ENCODE peak calls at places on chromosomes 7 and 10, in four cellular contexts. Z, H, R and C are unnamed samples.

GRCh38 chr10:91006752-91007346 is 86.0 kb upstream of the ANKRD1 start:
- DNase-seq in Z (no peak), H (no peak), R (no peak), C (no peak)

GRCh38 chr10:60570272-60570865 is 180.7 kb upstream of the ANK3 start:
- DNase-seq in Z (no peak), H (no peak), R (no peak), C (no peak)

GRCh38 chr10:2048337-2048973 is 311.1 kb upstream of the ADARB2 start:
- DNase-seq in Z (no peak), H (no peak), R (no peak), C (peak)

GRCh38 chr7:99551329-99551728 is 585 bp downstream of the FAM200A start:
- DNase-seq in Z (peak), H (no peak), R (no peak), C (no peak)

GRCh38 chr7:32089256-32089655 is 19.0 kb upstream of the PDE1C start:
- DNase-seq in Z (no peak), H (no peak), R (no peak), C (no peak)

GRCh38 chr7:39924122-39924521 is 25.9 kb upstream of the CDK13 start:
- DNase-seq in Z (no peak), H (no peak), R (no peak), C (no peak)

GRCh38 chr10:26217396-26218105 is 977 bp downstream of the GAD2 start:
- DNase-seq in Z (no peak), H (peak), R (peak), C (no peak)

GRCh38 chr7:39504963-39505362 is 61.2 kb upstream of the YAE1 start:
- DNase-seq in Z (peak), H (no peak), R (no peak), C (peak)

GRCh38 chr10:88853155-88853554 is 1.5 kb upstream of the ANKRD22 start:
- DNase-seq in Z (no peak), H (no peak), R (no peak), C (no peak)

GRCh38 chr10:102429468-102429867 is 2.9 kb downstream of the CUEDC2 start:
- DNase-seq in Z (no peak), H (no peak), R (no peak), C (no peak)

GRCh38 chr7:91098566-91098965 is 165.7 kb upstream of the FZD1 start:
- DNase-seq in Z (no peak), H (no peak), R (no peak), C (no peak)

GRCh38 chr7:1956141-1956540 is 276.6 kb downstream of the MAD1L1 start:
- DNase-seq in Z (no peak), H (no peak), R (no peak), C (no peak)

GRCh38 chr10:17831326-17831725 is 22.2 kb downstream of the MRC1 start:
- DNase-seq in Z (no peak), H (no peak), R (no peak), C (no peak)

GRCh38 chr7:71419546-71420337 is 287.8 kb downstream of the GALNT17 start:
- DNase-seq in Z (no peak), H (no peak), R (no peak), C (no peak)

GRCh38 chr7:149838992-149839408 is 825 bp downstream of the ZNF862 start:
- DNase-seq in Z (peak), H (no peak), R (no peak), C (peak)

GRCh38 chr10:61140765-61141392 is 196.9 kb upstream of the RHOBTB1 start:
- DNase-seq in Z (peak), H (peak), R (peak), C (peak)

GRCh38 chr10:132662186-132662920 is 123.6 kb downstream of the NKX6-2 start:
- DNase-seq in Z (no peak), H (no peak), R (no peak), C (no peak)

GRCh38 chr7:29360633-29361625 is 166.4 kb downstream of the CHN2 start:
- DNase-seq in Z (no peak), H (no peak), R (no peak), C (no peak)

GRCh38 chr7:128703605-128704004 is 31.5 kb downstream of the GARIN1A start:
- DNase-seq in Z (no peak), H (no peak), R (no peak), C (peak)

GRCh38 chr10:130709415-130709814 is 573.2 kb downstream of the GLRX3 start:
- DNase-seq in Z (no peak), H (no peak), R (no peak), C (no peak)

GRCh38 chr7:151470656-151471180 is 30.8 kb upstream of the CRYGN start:
- DNase-seq in Z (no peak), H (no peak), R (peak), C (no peak)

GRCh38 chr7:6387734-6388294 is 59.9 kb downstream of the DAGLB start:
- DNase-seq in Z (no peak), H (no peak), R (no peak), C (no peak)

GRCh38 chr7:5282464-5283316 is at the start of gene SLC29A4:
- DNase-seq in Z (no peak), H (no peak), R (no peak), C (no peak)

GRCh38 chr10:18476283-18476682 is 175.1 kb downstream of the NSUN6 start:
- DNase-seq in Z (no peak), H (no peak), R (no peak), C (no peak)

GRCh38 chr7:44325811-44326241 is 432 bp upstream of the CAMK2B start:
- DNase-seq in Z (no peak), H (peak), R (peak), C (no peak)

GRCh38 chr10:97572214-97572989 is at the start of gene ANKRD2:
- DNase-seq in Z (peak), H (peak), R (peak), C (peak)

GRCh38 chr7:92731327-92732063 is 104.9 kb downstream of the CDK6 start:
- DNase-seq in Z (no peak), H (no peak), R (no peak), C (peak)

GRCh38 chr7:116672596-116673503 is 854 bp downstream of the MET start:
- DNase-seq in Z (no peak), H (peak), R (peak), C (peak)

GRCh38 chr10:62043493-62043938 is 142.0 kb downstream of the ARID5B start:
- DNase-seq in Z (peak), H (no peak), R (no peak), C (peak)

GRCh38 chr7:140926021-140926812 is 1.5 kb upstream of the BRAF start:
- DNase-seq in Z (no peak), H (no peak), R (no peak), C (no peak)